ENCODE peak calls at places on chromosomes 3 and 15, in nine cellular contexts. One of them, this sample, is unnamed.

GRCh38 chr3:13621381-13622221 is 72.7 kb downstream of the FBLN2 start:
- DNase-seq in AG09319: no peak
- DNase-seq in tibial artery: no peak
- DNase-seq in lower leg skin: no peak
- DNase-seq in upper lobe of left lung: no peak
- DNase-seq in ovary: no peak
- DNase-seq in neural progenitor cell: no peak
- DNase-seq in glutamatergic neuron: no peak
- DNase-seq in astrocyte: no peak
- DNase-seq in this sample: peak

GRCh38 chr15:66803182-66803729 is 101.2 kb downstream of the SMAD6 start:
- DNase-seq in tibial artery: peak
- DNase-seq in ovary: peak
- DNase-seq in neural progenitor cell: peak
- DNase-seq in astrocyte: peak
- DNase-seq in upper lobe of left lung: peak
- DNase-seq in glutamatergic neuron: no peak
- DNase-seq in AG09319: peak
- DNase-seq in lower leg skin: peak
- DNase-seq in this sample: no peak

GRCh38 chr3:188468196-188468595 is 314.2 kb downstream of the LPP start:
- DNase-seq in upper lobe of left lung: no peak
- DNase-seq in ovary: no peak
- DNase-seq in lower leg skin: no peak
- DNase-seq in glutamatergic neuron: no peak
- DNase-seq in AG09319: no peak
- DNase-seq in astrocyte: peak
- DNase-seq in tibial artery: no peak
- DNase-seq in neural progenitor cell: no peak
- DNase-seq in this sample: no peak

GRCh38 chr3:195760345-195760983 is 39.7 kb downstream of the MUC20 start:
- DNase-seq in AG09319: no peak
- DNase-seq in astrocyte: no peak
- DNase-seq in ovary: peak
- DNase-seq in neural progenitor cell: no peak
- DNase-seq in lower leg skin: no peak
- DNase-seq in upper lobe of left lung: peak
- DNase-seq in glutamatergic neuron: no peak
- DNase-seq in tibial artery: no peak
- DNase-seq in this sample: no peak

GRCh38 chr15:69410290-69410874 is 3.8 kb upstream of the KIF23 start:
- DNase-seq in upper lobe of left lung: no peak
- DNase-seq in lower leg skin: no peak
- DNase-seq in astrocyte: no peak
- DNase-seq in neural progenitor cell: peak
- DNase-seq in AG09319: no peak
- DNase-seq in tibial artery: no peak
- DNase-seq in glutamatergic neuron: no peak
- DNase-seq in ovary: no peak
- DNase-seq in this sample: no peak

GRCh38 chr3:139423232-139423631 is 33.8 kb upstream of the COPB2 start:
- DNase-seq in neural progenitor cell: no peak
- DNase-seq in glutamatergic neuron: no peak
- DNase-seq in ovary: no peak
- DNase-seq in tibial artery: no peak
- DNase-seq in upper lobe of left lung: no peak
- DNase-seq in lower leg skin: no peak
- DNase-seq in AG09319: no peak
- DNase-seq in astrocyte: no peak
- DNase-seq in this sample: no peak

GRCh38 chr15:89184367-89184766 is 37.0 kb downstream of the RLBP1 start:
- DNase-seq in neural progenitor cell: no peak
- DNase-seq in AG09319: no peak
- DNase-seq in astrocyte: no peak
- DNase-seq in upper lobe of left lung: no peak
- DNase-seq in tibial artery: no peak
- DNase-seq in glutamatergic neuron: no peak
- DNase-seq in ovary: no peak
- DNase-seq in lower leg skin: no peak
- DNase-seq in this sample: no peak

GRCh38 chr15:68818088-68818670 is 2.5 kb downstream of the ANP32A start:
- DNase-seq in AG09319: no peak
- DNase-seq in lower leg skin: peak
- DNase-seq in ovary: peak
- DNase-seq in upper lobe of left lung: peak
- DNase-seq in tibial artery: peak
- DNase-seq in astrocyte: peak
- DNase-seq in glutamatergic neuron: peak
- DNase-seq in neural progenitor cell: peak
- DNase-seq in this sample: peak

GRCh38 chr15:68983821-68984517 is 30.5 kb upstream of the NOX5 start:
- DNase-seq in glutamatergic neuron: no peak
- DNase-seq in upper lobe of left lung: no peak
- DNase-seq in astrocyte: peak
- DNase-seq in tibial artery: no peak
- DNase-seq in lower leg skin: no peak
- DNase-seq in neural progenitor cell: no peak
- DNase-seq in ovary: no peak
- DNase-seq in AG09319: no peak
- DNase-seq in this sample: no peak

GRCh38 chr15:78859971-78860733 is 12.5 kb upstream of the MORF4L1 start:
- DNase-seq in AG09319: peak
- DNase-seq in glutamatergic neuron: peak
- DNase-seq in lower leg skin: peak
- DNase-seq in astrocyte: peak
- DNase-seq in neural progenitor cell: peak
- DNase-seq in upper lobe of left lung: peak
- DNase-seq in tibial artery: peak
- DNase-seq in ovary: peak
- DNase-seq in this sample: peak

GRCh38 chr3:154538566-154539360 is 108.8 kb upstream of the GPR149 start:
- DNase-seq in neural progenitor cell: no peak
- DNase-seq in upper lobe of left lung: no peak
- DNase-seq in lower leg skin: no peak
- DNase-seq in tibial artery: no peak
- DNase-seq in astrocyte: no peak
- DNase-seq in ovary: no peak
- DNase-seq in AG09319: no peak
- DNase-seq in glutamatergic neuron: no peak
- DNase-seq in this sample: no peak

GRCh38 chr15:56732881-56733130 is 503 bp downstream of the ZNF280D start:
- DNase-seq in upper lobe of left lung: no peak
- DNase-seq in tibial artery: peak
- DNase-seq in astrocyte: peak
- DNase-seq in AG09319: no peak
- DNase-seq in lower leg skin: peak
- DNase-seq in glutamatergic neuron: no peak
- DNase-seq in ovary: peak
- DNase-seq in neural progenitor cell: no peak
- DNase-seq in this sample: no peak

GRCh38 chr3:131028844-131029243 is 2.2 kb downstream of the NEK11 start:
- DNase-seq in lower leg skin: no peak
- DNase-seq in upper lobe of left lung: no peak
- DNase-seq in AG09319: no peak
- DNase-seq in glutamatergic neuron: no peak
- DNase-seq in ovary: no peak
- DNase-seq in tibial artery: no peak
- DNase-seq in neural progenitor cell: no peak
- DNase-seq in astrocyte: no peak
- DNase-seq in this sample: no peak

GRCh38 chr15:67685008-67685599 is 140.2 kb upstream of the SKOR1 start:
- DNase-seq in lower leg skin: no peak
- DNase-seq in glutamatergic neuron: no peak
- DNase-seq in neural progenitor cell: peak
- DNase-seq in upper lobe of left lung: no peak
- DNase-seq in ovary: no peak
- DNase-seq in AG09319: no peak
- DNase-seq in astrocyte: peak
- DNase-seq in tibial artery: no peak
- DNase-seq in this sample: no peak

DNA sequence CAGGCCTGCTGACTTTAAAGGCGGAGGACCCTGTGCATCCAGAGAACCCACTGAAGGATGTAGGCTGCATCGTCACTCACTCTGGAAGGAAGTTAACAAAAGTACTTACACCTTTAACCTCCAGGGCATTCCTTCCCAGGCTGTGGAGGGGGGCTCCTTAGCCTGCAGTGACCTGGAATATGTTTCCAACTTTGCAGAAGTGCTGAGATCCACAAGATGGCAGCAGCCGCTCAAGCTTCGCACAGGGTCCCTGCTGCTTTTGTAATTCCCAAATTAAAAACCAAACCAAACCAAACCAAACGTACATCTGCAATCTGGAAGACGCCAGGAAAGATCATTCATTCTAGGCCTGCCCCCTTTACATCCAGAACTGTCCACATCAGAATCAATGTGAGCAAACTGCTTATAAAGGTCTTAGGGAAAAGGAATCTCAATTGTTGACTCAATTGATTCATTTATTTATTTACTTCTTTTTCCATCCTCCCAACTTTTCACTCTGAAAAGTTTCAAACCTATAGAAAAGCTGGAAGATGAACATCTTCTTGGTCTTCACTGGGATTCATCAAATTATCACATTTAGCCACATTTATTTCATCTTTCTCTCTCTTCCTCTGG is 70.5 kb upstream of the KLHL25 start:
- DNase-seq in lower leg skin: no peak
- DNase-seq in AG09319: no peak
- DNase-seq in neural progenitor cell: peak
- DNase-seq in upper lobe of left lung: peak
- DNase-seq in glutamatergic neuron: peak
- DNase-seq in tibial artery: no peak
- DNase-seq in ovary: no peak
- DNase-seq in astrocyte: peak
- DNase-seq in this sample: no peak
- TF ChIP-seq CTCF in lower leg skin: no peak
- TF ChIP-seq CTCF in AG09319: peak
- TF ChIP-seq CTCF in neural progenitor cell: peak
- TF ChIP-seq CTCF in upper lobe of left lung: peak
- TF ChIP-seq CTCF in glutamatergic neuron: peak
- TF ChIP-seq CTCF in tibial artery: peak
- TF ChIP-seq CTCF in ovary: no peak
- TF ChIP-seq CTCF in astrocyte: peak
- TF ChIP-seq CTCF in this sample: peak

GRCh38 chr3:32420138-32420981 is 28.7 kb downstream of the CMTM7 start:
- DNase-seq in AG09319: no peak
- DNase-seq in ovary: no peak
- DNase-seq in astrocyte: peak
- DNase-seq in upper lobe of left lung: peak
- DNase-seq in neural progenitor cell: peak
- DNase-seq in glutamatergic neuron: no peak
- DNase-seq in tibial artery: no peak
- DNase-seq in lower leg skin: no peak
- DNase-seq in this sample: no peak
- TF ChIP-seq CTCF in AG09319: no peak
- TF ChIP-seq CTCF in ovary: no peak
- TF ChIP-seq CTCF in astrocyte: no peak
- TF ChIP-seq CTCF in upper lobe of left lung: no peak
- TF ChIP-seq CTCF in neural progenitor cell: peak
- TF ChIP-seq CTCF in glutamatergic neuron: no peak
- TF ChIP-seq CTCF in tibial artery: no peak
- TF ChIP-seq CTCF in lower leg skin: no peak
- TF ChIP-seq CTCF in this sample: no peak

DNA sequence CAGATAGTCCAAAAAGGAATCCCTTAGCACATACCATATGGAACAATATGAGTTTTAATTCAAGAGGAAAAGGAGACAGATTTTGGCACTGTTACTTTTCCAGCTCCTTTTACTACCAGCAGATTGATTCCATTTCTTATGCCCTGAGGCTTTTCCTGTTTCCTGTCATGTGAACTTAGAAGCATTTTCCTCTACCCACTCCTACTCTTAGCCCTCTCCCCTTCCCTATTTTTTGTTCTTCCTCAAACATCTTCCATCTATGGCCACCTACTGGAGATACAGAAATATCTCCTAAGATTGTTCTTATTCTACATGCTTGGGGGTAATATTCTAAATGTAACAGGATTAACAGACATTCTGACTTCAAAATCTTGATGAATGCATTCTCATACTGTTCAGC is 207.8 kb downstream of the CHST2 start:
- DNase-seq in neural progenitor cell: no peak
- DNase-seq in glutamatergic neuron: no peak
- DNase-seq in AG09319: no peak
- DNase-seq in lower leg skin: no peak
- DNase-seq in upper lobe of left lung: no peak
- DNase-seq in tibial artery: no peak
- DNase-seq in ovary: no peak
- DNase-seq in astrocyte: no peak
- DNase-seq in this sample: no peak
- TF ChIP-seq CTCF in neural progenitor cell: no peak
- TF ChIP-seq CTCF in glutamatergic neuron: no peak
- TF ChIP-seq CTCF in AG09319: peak
- TF ChIP-seq CTCF in lower leg skin: no peak
- TF ChIP-seq CTCF in upper lobe of left lung: no peak
- TF ChIP-seq CTCF in tibial artery: no peak
- TF ChIP-seq CTCF in ovary: no peak
- TF ChIP-seq CTCF in astrocyte: peak
- TF ChIP-seq CTCF in this sample: no peak

GRCh38 chr3:89948008-89948407 is 840.6 kb downstream of the EPHA3 start:
- DNase-seq in tibial artery: no peak
- DNase-seq in upper lobe of left lung: no peak
- DNase-seq in glutamatergic neuron: no peak
- DNase-seq in ovary: no peak
- DNase-seq in lower leg skin: no peak
- DNase-seq in astrocyte: no peak
- DNase-seq in AG09319: no peak
- DNase-seq in neural progenitor cell: no peak
- DNase-seq in this sample: no peak

GRCh38 chr3:89946863-89947262 is 839.4 kb downstream of the EPHA3 start:
- DNase-seq in tibial artery: no peak
- DNase-seq in astrocyte: no peak
- DNase-seq in AG09319: no peak
- DNase-seq in lower leg skin: no peak
- DNase-seq in glutamatergic neuron: no peak
- DNase-seq in ovary: no peak
- DNase-seq in upper lobe of left lung: no peak
- DNase-seq in neural progenitor cell: no peak
- DNase-seq in this sample: no peak

GRCh38 chr3:89950772-89951171 is 843.4 kb downstream of the EPHA3 start:
- DNase-seq in upper lobe of left lung: no peak
- DNase-seq in AG09319: no peak
- DNase-seq in neural progenitor cell: no peak
- DNase-seq in ovary: no peak
- DNase-seq in astrocyte: no peak
- DNase-seq in lower leg skin: no peak
- DNase-seq in tibial artery: no peak
- DNase-seq in glutamatergic neuron: no peak
- DNase-seq in this sample: no peak

DNA sequence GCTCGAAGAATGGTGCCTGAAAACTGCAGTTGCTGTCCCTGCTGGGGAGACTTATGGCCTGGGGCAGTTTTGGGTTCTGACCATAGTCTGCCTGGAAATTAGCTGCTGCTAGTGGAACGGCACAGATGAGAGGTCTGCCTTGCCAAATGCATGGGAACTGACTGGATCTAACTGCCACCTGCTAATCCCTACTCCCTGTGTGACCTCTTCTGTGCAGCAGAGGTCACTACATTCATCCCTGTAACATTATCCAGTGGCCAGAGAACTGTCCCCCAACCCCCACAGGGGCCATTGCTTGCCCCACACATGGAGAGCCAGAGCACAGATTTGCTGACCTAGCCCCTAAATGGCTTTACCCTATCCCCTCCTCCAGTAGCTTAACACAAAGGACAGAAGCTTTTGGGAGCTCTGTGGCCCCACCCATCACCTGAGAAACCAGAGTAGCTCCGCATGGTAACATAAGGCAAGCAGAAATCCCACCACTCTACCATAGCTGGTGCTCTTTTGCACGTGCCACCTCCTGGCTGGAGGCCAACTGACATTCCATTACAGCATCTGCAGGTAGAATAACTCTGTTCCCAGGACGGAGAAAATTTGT is 840.0 kb downstream of the EPHA3 start:
- DNase-seq in astrocyte: no peak
- DNase-seq in lower leg skin: no peak
- DNase-seq in glutamatergic neuron: no peak
- DNase-seq in ovary: no peak
- DNase-seq in tibial artery: no peak
- DNase-seq in upper lobe of left lung: no peak
- DNase-seq in neural progenitor cell: no peak
- DNase-seq in AG09319: no peak
- DNase-seq in this sample: no peak
- TF ChIP-seq CTCF in astrocyte: no peak
- TF ChIP-seq CTCF in lower leg skin: no peak
- TF ChIP-seq CTCF in glutamatergic neuron: no peak
- TF ChIP-seq CTCF in ovary: no peak
- TF ChIP-seq CTCF in tibial artery: no peak
- TF ChIP-seq CTCF in upper lobe of left lung: no peak
- TF ChIP-seq CTCF in neural progenitor cell: no peak
- TF ChIP-seq CTCF in AG09319: no peak
- TF ChIP-seq CTCF in this sample: no peak

This sample was measured in natural killer cell.